ENCODE peak calls at places on chromosomes 12 and 14, in seven cellular contexts. Q is Panc1, I is A549, K is lower lobe of right lung, N is Karpas-422, R is left ventricle myocardium inferior, V is SJSA1. L is an unnamed sample. For H3K4me1, the result is how much of the 10 kb centered on the place peaks cover.

GRCh38 chr14:75896341-75896740 is 85.5 kb downstream of the TGFB3 start:
- DNase-seq in Q (no peak), I (no peak), K (no peak), N (no peak), R (no peak), V (no peak), L (no peak)

GRCh38 chr14:67385618-67386017 is 25.5 kb downstream of the EIF2S1 start:
- DNase-seq in Q (no peak), I (no peak), K (no peak), N (no peak), R (no peak), V (no peak), L (no peak)

GRCh38 chr12:94062796-94063635 is 85.4 kb upstream of the PLXNC1 start:
- DNase-seq in Q (no peak), I (no peak), K (peak), N (no peak), R (no peak), V (no peak), L (no peak)

GRCh38 chr12:69254046-69254445 is 14.7 kb downstream of the CPSF6 start:
- DNase-seq in Q (peak), I (peak), K (no peak), N (peak), R (no peak), V (peak), L (no peak)

GRCh38 chr14:31127690-31128089 is 79.9 kb downstream of the HECTD1 start:
- DNase-seq in Q (no peak), I (peak), K (no peak), N (no peak), R (no peak), V (no peak), L (peak)

GRCh38 chr14:51145246-51145645 is 50.3 kb upstream of the TRIM9 start:
- DNase-seq in Q (no peak), I (no peak), K (no peak), N (no peak), R (no peak), V (no peak), L (no peak)

GRCh38 chr14:64841121-64841611 is 38.5 kb downstream of the SPTB start:
- DNase-seq in Q (no peak), I (peak), K (no peak), N (no peak), R (no peak), V (peak), L (no peak)

GRCh38 chr14:21723431-21724045 is 49.9 kb upstream of the OR4E1 start:
- DNase-seq in Q (no peak), I (peak), K (no peak), N (peak), R (no peak), V (no peak), L (peak)

GRCh38 chr14:104586832-104587620 is 7.5 kb downstream of the C14orf180 start:
- DNase-seq in Q (no peak), I (no peak), K (no peak), N (peak), R (peak), V (no peak), L (no peak)

GRCh38 chr12:4118017-4118510 is 155.5 kb upstream of the CCND2 start:
- DNase-seq in Q (no peak), I (no peak), K (peak), N (peak), R (peak), V (peak), L (peak)

GRCh38 chr12:47111392-47111778 is 31.6 kb upstream of the AMIGO2 start:
- DNase-seq in Q (no peak), I (no peak), K (no peak), N (no peak), R (no peak), V (no peak), L (no peak)

GRCh38 chr14:94356379-94357056 is 31.9 kb downstream of the SERPINA1 start:
- DNase-seq in Q (no peak), I (no peak), K (no peak), N (no peak), R (no peak), V (no peak), L (no peak)

GRCh38 chr12:28114488-28114887 is 75.8 kb upstream of the CCDC91 start:
- DNase-seq in Q (peak), I (peak), K (no peak), N (no peak), R (no peak), V (peak), L (no peak)

GRCh38 chr12:49623142-49623899 is at the start of gene PRPF40B:
- DNase-seq in Q (no peak), I (peak), K (peak), N (peak), R (peak), V (peak), L (peak)

GRCh38 chr14:101624579-101624978 is 63.3 kb downstream of the DIO3 start:
- DNase-seq in Q (no peak), I (no peak), K (no peak), N (no peak), R (no peak), V (no peak), L (no peak)

GRCh38 chr12:39441963-39442894 is 691 bp downstream of the KIF21A start:
- DNase-seq in Q (no peak), I (peak), K (peak), N (peak), R (peak), V (peak), L (peak)

GRCh38 chr14:85533821-85534271 is 3.9 kb downstream of the FLRT2 start:
- DNase-seq in Q (no peak), I (no peak), K (peak), N (no peak), R (no peak), V (no peak), L (no peak)

GRCh38 chr12:111056618-111057521 is 136.5 kb upstream of the MYL2 start:
- DNase-seq in Q (no peak), I (no peak), K (no peak), N (no peak), R (no peak), V (no peak), L (peak)

GRCh38 chr14:57960946-57961792 is 95.3 kb upstream of the SLC35F4 start:
- DNase-seq in Q (no peak), I (no peak), K (no peak), N (no peak), R (no peak), V (no peak), L (no peak)

GRCh38 chr12:27766587-27766986 is 13.4 kb upstream of the KLHL42 start:
- DNase-seq in Q (no peak), I (no peak), K (no peak), N (no peak), R (no peak), V (no peak), L (no peak)

GRCh38 chr12:100484178-100484886 is 10.7 kb downstream of the NR1H4 start:
- DNase-seq in Q (no peak), I (no peak), K (no peak), N (no peak), R (no peak), V (peak), L (no peak)

GRCh38 chr12:113136128-113136989 is 798 bp upstream of the RASAL1 start:
- DNase-seq in Q (no peak), I (peak), K (peak), N (peak), R (no peak), V (no peak), L (peak)

GRCh38 chr12:42698213-42698612 is 108.7 kb upstream of the PRICKLE1 start:
- DNase-seq in Q (no peak), I (no peak), K (no peak), N (no peak), R (no peak), V (no peak), L (no peak)

GRCh38 chr14:68894123-68894522 is 85.0 kb downstream of the ACTN1 start:
- DNase-seq in Q (no peak), I (no peak), K (peak), N (no peak), R (no peak), V (no peak), L (no peak)

GRCh38 chr12:123767613-123768012 is 5.5 kb downstream of the DNAH10 start:
- DNase-seq in Q (no peak), I (no peak), K (no peak), N (no peak), R (no peak), V (no peak), L (no peak)

GRCh38 chr12:7137868-7138267 is 7.7 kb downstream of the CLSTN3 start:
- DNase-seq in Q (no peak), I (no peak), K (no peak), N (no peak), R (no peak), V (no peak), L (no peak)

GRCh38 chr14:37550511-37550910 is 44.5 kb downstream of the FOXA1 start:
- DNase-seq in Q (no peak), I (no peak), K (no peak), N (no peak), R (no peak), V (no peak), L (no peak)

GRCh38 chr14:92922883-92923743 is at the start of gene CHGA:
- DNase-seq in Q (no peak), I (peak), K (peak), N (no peak), R (peak), V (peak), L (peak)

GRCh38 chr12:30201301-30202160 is 417.8 kb upstream of the TMTC1 start:
- DNase-seq in Q (no peak), I (no peak), K (no peak), N (no peak), R (peak), V (no peak), L (no peak)

GRCh38 chr14:93249128-93249831 is 42.2 kb downstream of the UBR7 start:
- DNase-seq in Q (no peak), I (no peak), K (no peak), N (no peak), R (no peak), V (no peak), L (no peak)

DNA sequence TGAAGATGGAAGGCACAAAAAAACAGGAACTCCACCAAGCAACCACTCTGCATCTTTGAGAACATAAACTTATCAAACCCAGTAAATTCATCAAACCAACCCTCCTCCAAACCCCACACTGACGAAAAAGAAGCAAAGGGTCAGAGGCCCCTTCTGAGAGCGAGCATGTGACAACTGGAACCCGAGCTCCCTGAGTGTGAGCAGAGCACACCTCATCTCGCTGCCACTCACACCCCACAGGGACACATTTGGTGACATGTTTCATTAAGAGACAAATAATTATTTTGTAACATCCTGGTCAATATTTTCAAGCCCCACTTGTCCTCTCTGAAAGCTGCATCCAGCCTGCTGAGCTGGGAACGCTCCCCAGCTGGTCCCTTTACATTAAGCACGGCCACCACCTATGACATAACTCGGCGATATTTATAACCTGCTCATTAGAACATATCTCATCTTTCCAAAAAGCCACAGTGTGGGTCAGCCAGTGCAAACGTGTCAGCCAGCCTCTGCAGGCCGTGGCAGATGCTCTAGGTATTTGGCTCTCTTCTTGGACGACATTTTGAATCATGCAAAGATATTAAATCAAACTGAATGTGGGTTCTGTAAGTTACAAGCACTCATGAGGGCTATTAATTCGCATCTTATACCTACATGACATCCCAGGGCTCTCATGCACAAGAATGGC is 120.1 kb downstream of the TTC7B start:
- DNase-seq in Q (no peak), I (no peak), K (no peak), N (no peak), R (no peak), V (no peak), L (no peak)
- H3K27ac ChIP-seq in Q (no peak), I (no peak), K (no peak), N (no peak), R (peak), V (no peak), L (no peak)

DNA sequence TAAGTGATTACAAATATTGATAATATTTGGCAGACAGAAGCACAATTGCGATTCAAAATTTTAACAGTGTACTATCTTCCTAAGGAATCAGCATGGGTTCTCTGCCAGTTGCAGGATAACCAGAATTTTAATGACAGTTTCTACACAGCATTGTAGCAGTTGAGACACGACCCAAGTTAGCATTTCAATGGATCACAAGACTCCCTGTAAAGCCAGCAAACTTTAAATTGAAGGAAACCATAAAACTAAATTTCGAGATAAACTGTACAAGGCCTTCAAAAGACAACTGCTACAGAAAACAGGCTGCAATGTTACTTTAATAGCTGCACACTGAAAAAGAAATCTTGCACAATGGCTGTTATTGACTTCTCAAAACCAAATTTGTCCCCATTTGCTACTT is 154.9 kb downstream of the MED13L start:
- DNase-seq in Q (no peak), I (no peak), K (no peak), N (no peak), R (no peak), V (no peak), L (no peak)
- H3K4me3 ChIP-seq in Q (no peak), I (no peak), K (no peak), N (no peak), R (no peak), V (no peak), L (no peak)

GRCh38 chr14:60968099-60968498 is 12.8 kb downstream of the TRMT5 start:
- DNase-seq in Q (no peak), I (no peak), K (no peak), N (no peak), R (no peak), V (no peak), L (no peak)

GRCh38 chr14:60964901-60965300 is 16.0 kb downstream of the TRMT5 start:
- DNase-seq in Q (no peak), I (peak), K (no peak), N (no peak), R (no peak), V (peak), L (no peak)

GRCh38 chr14:60968671-60969070 is 12.2 kb downstream of the TRMT5 start:
- DNase-seq in Q (no peak), I (no peak), K (no peak), N (no peak), R (no peak), V (no peak), L (no peak)

GRCh38 chr14:60965402-60965801 is 15.5 kb downstream of the TRMT5 start:
- DNase-seq in Q (no peak), I (peak), K (no peak), N (no peak), R (no peak), V (peak), L (no peak)

GRCh38 chr14:60963761-60964160 is 17.1 kb downstream of the TRMT5 start:
- DNase-seq in Q (no peak), I (no peak), K (no peak), N (no peak), R (no peak), V (no peak), L (no peak)
- H3K4me1 ChIP-seq in Q (under half), I (under half), K (under half), N (half or more), R (under half), V (under half), L (under half)

GRCh38 chr12:57046947-57047890 is 2.7 kb downstream of the MYO1A start:
- DNase-seq in Q (no peak), I (no peak), K (no peak), N (no peak), R (no peak), V (no peak), L (peak)

GRCh38 chr12:57047981-57048380 is 1.9 kb downstream of the MYO1A start:
- DNase-seq in Q (no peak), I (no peak), K (no peak), N (no peak), R (no peak), V (no peak), L (no peak)

GRCh38 chr12:57044856-57045255 is 5.1 kb downstream of the MYO1A start:
- DNase-seq in Q (no peak), I (no peak), K (no peak), N (no peak), R (no peak), V (no peak), L (no peak)

GRCh38 chr12:57048423-57048822 is 1.5 kb downstream of the MYO1A start:
- DNase-seq in Q (no peak), I (no peak), K (no peak), N (no peak), R (no peak), V (no peak), L (no peak)

DNA sequence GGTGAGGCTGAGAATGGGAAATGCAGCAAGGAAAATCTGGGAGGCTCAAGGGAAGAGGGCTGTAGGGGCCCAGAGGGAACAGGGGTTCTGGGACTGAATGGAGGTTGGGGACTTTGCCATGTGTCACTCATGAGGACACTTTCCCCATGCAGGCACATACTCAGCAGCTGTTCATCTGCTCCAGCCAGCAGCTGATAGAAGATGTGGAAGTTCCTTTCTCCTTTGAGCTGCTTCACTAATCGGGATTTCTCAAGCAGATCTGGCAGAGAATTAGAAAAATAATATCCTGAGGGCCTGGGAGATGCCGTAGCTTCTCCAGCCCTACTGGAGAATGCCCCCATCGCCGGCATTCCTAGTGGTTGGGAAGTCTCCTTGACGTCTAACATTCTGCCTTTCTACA is 3.5 kb downstream of the MYO1A start:
- DNase-seq in Q (no peak), I (no peak), K (no peak), N (no peak), R (no peak), V (no peak), L (no peak)
- H3K27ac ChIP-seq in Q (no peak), I (no peak), K (no peak), N (no peak), R (no peak), V (no peak), L (no peak)

DNA sequence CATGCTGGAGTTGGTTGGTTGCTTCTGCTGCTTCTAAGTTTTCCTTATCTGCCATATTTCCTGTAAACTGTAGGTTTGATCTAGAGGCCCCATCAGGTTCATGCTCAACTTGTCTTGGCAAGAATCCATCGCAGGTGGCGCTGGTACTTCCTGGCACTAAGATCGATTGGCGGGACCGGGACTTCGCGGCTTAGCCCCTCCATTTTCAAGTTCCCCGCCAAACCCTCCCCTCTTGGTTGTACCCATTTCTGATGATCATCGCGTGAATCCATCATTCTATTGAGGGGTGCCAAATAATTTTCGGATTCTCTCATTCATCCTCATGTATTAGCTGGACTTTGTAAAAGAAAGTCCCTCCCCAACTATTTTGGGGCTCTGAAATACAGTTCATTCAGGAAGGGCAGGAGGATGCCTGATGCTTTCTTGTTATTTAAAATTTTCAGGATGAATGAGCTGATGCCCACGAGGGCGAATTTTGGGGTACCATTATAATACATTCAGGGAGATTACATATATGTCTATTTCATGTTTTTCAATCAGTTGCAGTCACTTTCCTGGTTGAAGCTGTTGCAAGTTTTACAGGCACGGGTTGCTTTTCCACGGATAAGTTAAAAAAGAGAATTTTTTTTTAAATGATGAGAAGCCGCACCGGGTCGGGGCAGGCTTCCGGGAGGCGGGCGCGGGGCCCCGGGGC is 424 bp upstream of the BRI3BP start:
- DNase-seq in Q (peak), I (peak), K (peak), N (peak), R (no peak), V (peak), L (peak)
- H3K4me3 ChIP-seq in Q (peak), I (peak), K (peak), N (peak), R (peak), V (peak), L (peak)

GRCh38 chr12:109651596-109651995 is 62.0 kb upstream of the FAM222A start:
- DNase-seq in Q (no peak), I (no peak), K (no peak), N (no peak), R (no peak), V (no peak), L (no peak)
- H3K4me1 ChIP-seq in Q (under half), I (under half), K (under half), N (under half), R (under half), V (under half), L (under half)